ENCODE peak calls at places on chromosomes 3 and 15, in four cellular contexts. D is HS-27A, Z is iPS DF 19.7, M is hepatic stellate cell. W is an unnamed sample.

GRCh38 chr3:179929091-179929529 is 107.6 kb downstream of the PEX5L start:
- DNase-seq in D (peak), Z (no peak), M (peak), W (peak)

GRCh38 chr3:30400924-30401323 is 205.5 kb upstream of the TGFBR2 start:
- DNase-seq in D (no peak), Z (no peak), M (no peak), W (no peak)

GRCh38 chr3:29334652-29335189 is 53.9 kb downstream of the RBMS3 start:
- DNase-seq in D (no peak), Z (no peak), M (no peak), W (peak)

GRCh38 chr3:40417845-40418543 is 31.0 kb downstream of the ENTPD3 start:
- DNase-seq in D (no peak), Z (no peak), M (no peak), W (no peak)

GRCh38 chr3:66812126-66812525 is 186.0 kb upstream of the KBTBD8 start:
- DNase-seq in D (no peak), Z (no peak), M (no peak), W (peak)

GRCh38 chr15:98599911-98600685 is 48.2 kb upstream of the IGF1R start:
- DNase-seq in D (no peak), Z (no peak), M (peak), W (peak)

GRCh38 chr3:23691343-23691895 is 114.3 kb upstream of the UBE2E1 start:
- DNase-seq in D (no peak), Z (no peak), M (no peak), W (no peak)

GRCh38 chr3:181868576-181868975 is 156.9 kb downstream of the SOX2 start:
- DNase-seq in D (no peak), Z (no peak), M (no peak), W (no peak)

GRCh38 chr3:10004506-10004905 is 17.9 kb upstream of the EMC3 start:
- DNase-seq in D (no peak), Z (no peak), M (no peak), W (no peak)

GRCh38 chr15:75328493-75329314 is 7.2 kb upstream of the COMMD4 start:
- DNase-seq in D (no peak), Z (no peak), M (no peak), W (no peak)

W was measured in osteoblast.